ENCODE peak calls at places on chromosomes 16 and 17, in ten cellular contexts. D is cardiac muscle cell; H is NCI-H226; Z is HT1080; N is glutamatergic neuron; G is activated CD4-positive, alpha-beta T cell treated with anti-CD3 and anti-CD28 coated beads, Interleukin-2, amount 50 U/mL, for 1 hour; A is activated naive CD8-positive, alpha-beta T cell treated with anti-CD3 and anti-CD28 coated beads, Interleukin-2, amount 50 U/mL, for 24 hours; I is GM23248; Y is COR-L47; W is DMS79. U is an unnamed sample.

GRCh38 chr17:80678621-80679020 is 134.0 kb downstream of the RPTOR start:
- DNase-seq in W (no peak), Y (no peak), G (peak), A (peak), Z (peak), D (no peak), N (no peak), H (no peak), I (peak), U (peak)

GRCh38 chr17:1473170-1473569 is 17.1 kb upstream of the CRK start:
- DNase-seq in Y (no peak), W (no peak), A (no peak), N (no peak), G (no peak), D (no peak), H (no peak), Z (no peak), I (no peak), U (no peak)

GRCh38 chr17:67737145-67737544 is 19.4 kb downstream of the NOL11 start:
- DNase-seq in I (no peak), G (no peak), N (no peak), Z (no peak), W (no peak), A (no peak), Y (no peak), H (no peak), D (no peak), U (no peak)

GRCh38 chr17:18963126-18964017 is 11.4 kb downstream of the SLC5A10 start:
- DNase-seq in D (no peak), Z (no peak), W (no peak), G (no peak), N (no peak), H (no peak), A (peak), Y (no peak), I (peak), U (no peak)

GRCh38 chr17:57861000-57861736 is 11.3 kb upstream of the MRPS23 start:
- DNase-seq in N (no peak), W (no peak), Z (no peak), G (peak), I (peak), A (no peak), Y (peak), D (no peak), H (no peak), U (no peak)

GRCh38 chr16:10668322-10669045 is 26.2 kb downstream of the TEKT5 start:
- DNase-seq in N (peak), H (peak), G (peak), D (peak), A (peak), Y (no peak), I (peak), W (no peak), Z (peak), U (no peak)

GRCh38 chr16:23182206-23182674 is 305 bp upstream of the SCNN1G start:
- DNase-seq in N (peak), G (peak), Z (peak), I (peak), Y (peak), W (peak), H (peak), D (peak), A (peak), U (peak)

GRCh38 chr17:335691-336090 is 16.9 kb downstream of the RPH3AL start:
- DNase-seq in Z (no peak), A (no peak), Y (peak), H (no peak), N (no peak), I (peak), W (peak), D (peak), G (no peak), U (no peak)

GRCh38 chr17:55163408-55163807 is 101.4 kb upstream of the HLF start:
- DNase-seq in N (no peak), W (no peak), Z (no peak), A (no peak), G (no peak), Y (no peak), D (no peak), I (no peak), H (no peak), U (no peak)

GRCh38 chr17:6147054-6147453 is 76.9 kb downstream of the WSCD1 start:
- DNase-seq in H (no peak), G (no peak), W (no peak), A (no peak), Z (no peak), D (no peak), Y (no peak), N (no peak), I (no peak), U (no peak)

GRCh38 chr17:72049914-72050313 is 70.9 kb upstream of the SOX9 start:
- DNase-seq in D (no peak), G (no peak), N (no peak), Y (no peak), H (no peak), W (no peak), A (no peak), Z (no peak), I (no peak), U (no peak)

GRCh38 chr16:66930189-66930588 is 4.0 kb downstream of the CIAO2B start:
- DNase-seq in A (no peak), D (peak), G (no peak), I (peak), Z (peak), W (no peak), H (peak), N (no peak), Y (no peak), U (peak)

GRCh38 chr17:231966-232807 is 50.7 kb upstream of the DOC2B start:
- DNase-seq in W (no peak), A (no peak), Z (no peak), N (no peak), Y (no peak), G (no peak), D (no peak), H (no peak), I (no peak), U (no peak)

GRCh38 chr16:64627288-64627687 is 494.6 kb downstream of the CDH11 start:
- DNase-seq in I (peak), N (no peak), Z (no peak), A (no peak), H (no peak), W (no peak), D (no peak), G (no peak), Y (no peak), U (no peak)

GRCh38 chr16:54545890-54546476 is 259.4 kb upstream of the IRX3 start:
- DNase-seq in Y (peak), W (no peak), G (no peak), Z (no peak), N (no peak), H (no peak), D (no peak), A (no peak), I (no peak), U (no peak)

GRCh38 chr16:3022697-3023414 is 886 bp downstream of the HCFC1R1 start:
- DNase-seq in H (peak), Y (no peak), I (peak), A (peak), N (peak), D (no peak), W (no peak), G (no peak), Z (peak), U (no peak)

GRCh38 chr17:17749921-17750320 is 68.7 kb downstream of the RAI1 start:
- DNase-seq in A (peak), Z (peak), W (peak), H (no peak), G (peak), N (peak), D (peak), I (peak), Y (no peak), U (peak)

GRCh38 chr16:85465328-85466307 is 147.5 kb upstream of the GSE1 start:
- DNase-seq in I (peak), G (no peak), D (peak), N (no peak), A (no peak), W (no peak), H (peak), Z (no peak), Y (no peak), U (peak)